ENCODE peak calls at places on chromosomes 3 and 15, in seven cellular contexts. Q, M, E, X, B, N and A are unnamed samples.

GRCh38 chr15:95996494-95996893 is 334.0 kb upstream of the NR2F2 start:
- DNase-seq in N (no peak), M (no peak), X (no peak), E (no peak), B (no peak), Q (no peak), A (no peak)

GRCh38 chr15:52163321-52164190 is 27.6 kb downstream of the GNB5 start:
- DNase-seq in M (no peak), N (no peak), X (no peak), Q (no peak), E (peak; percentile 77), B (no peak), A (peak; percentile 77)

GRCh38 chr15:44726568-44727461 is 9.5 kb upstream of the TRIM69 start:
- DNase-seq in Q (peak; percentile 94), E (peak; percentile 96), N (peak; percentile 92), B (peak; percentile 82), M (peak; percentile 95), X (no peak), A (no peak)

GRCh38 chr3:136891934-136892855 is 30.2 kb downstream of the NCK1 start:
- DNase-seq in E (no peak), Q (no peak), X (no peak), N (no peak), B (no peak), M (no peak), A (no peak)

GRCh38 chr3:14306167-14306566 is 96.2 kb upstream of the SLC6A6 start:
- DNase-seq in N (no peak), Q (no peak), M (no peak), B (no peak), E (no peak), X (no peak), A (no peak)

GRCh38 chr3:46845397-46845859 is 17.8 kb downstream of the MYL3 start:
- DNase-seq in M (peak; percentile 91), X (peak; percentile 32), N (peak; percentile 25), E (no peak), Q (peak; percentile 62), B (peak; percentile 82), A (peak; percentile 53)

GRCh38 chr3:168063122-168063521 is 32.6 kb downstream of the GOLIM4 start:
- DNase-seq in E (no peak), B (no peak), N (no peak), M (no peak), Q (no peak), X (no peak), A (no peak)

GRCh38 chr15:100570282-100570681 is 31.7 kb downstream of the LINS1 start:
- DNase-seq in E (no peak), B (no peak), N (no peak), M (peak; percentile 28), X (no peak), Q (peak; percentile 5), A (no peak)

GRCh38 chr15:62142736-62143135 is 22.3 kb downstream of the C2CD4B start:
- DNase-seq in Q (no peak), B (no peak), X (no peak), N (peak; percentile 38), M (no peak), E (no peak), A (no peak)

GRCh38 chr15:91469627-91470567 is 369.8 kb downstream of the SV2B start:
- DNase-seq in E (no peak), B (no peak), M (no peak), X (no peak), Q (no peak), N (no peak), A (no peak)

GRCh38 chr15:91473894-91474293 is 373.8 kb downstream of the SV2B start:
- DNase-seq in N (no peak), B (no peak), X (no peak), M (no peak), E (no peak), Q (peak; percentile 81), A (no peak)

GRCh38 chr15:91471410-91471993 is 371.4 kb downstream of the SV2B start:
- DNase-seq in X (no peak), E (no peak), Q (peak; percentile 92), N (no peak), M (no peak), B (no peak), A (no peak)

GRCh38 chr15:91468861-91469260 is 368.8 kb downstream of the SV2B start:
- DNase-seq in Q (no peak), N (no peak), M (no peak), E (no peak), B (no peak), X (no peak), A (peak; percentile 26)

DNA sequence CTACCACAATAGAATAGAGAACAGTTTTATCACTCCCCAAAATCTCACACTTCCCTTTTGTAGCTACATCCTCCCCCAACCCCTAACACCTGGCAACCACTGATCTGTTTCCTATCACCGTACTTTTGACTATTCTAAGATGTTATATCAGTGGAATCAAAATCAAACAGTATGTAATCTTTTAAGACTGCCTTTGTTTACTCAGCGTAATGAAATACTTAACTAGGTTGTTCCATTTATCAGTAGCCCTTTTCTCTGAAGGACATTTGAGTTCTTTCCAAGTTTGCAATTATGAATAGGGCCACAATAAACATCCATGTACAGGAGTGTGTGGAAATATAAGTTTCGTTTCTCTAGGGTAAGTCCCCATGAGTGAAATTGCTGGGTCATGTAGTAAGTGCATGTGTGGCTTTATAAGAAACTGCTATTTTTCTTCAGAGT is 372.3 kb downstream of the SV2B start:
- DNase-seq in Q (peak; percentile 18), E (no peak), N (no peak), B (no peak), M (no peak), X (no peak), A (no peak)
- H2AFZ ChIP-seq in Q (no peak overlapping the region), E (no peak overlapping the region), N (no peak overlapping the region), B (no peak overlapping the region), M (no peak overlapping the region), X (no peak overlapping the region), A (no peak overlapping the region)

DNA sequence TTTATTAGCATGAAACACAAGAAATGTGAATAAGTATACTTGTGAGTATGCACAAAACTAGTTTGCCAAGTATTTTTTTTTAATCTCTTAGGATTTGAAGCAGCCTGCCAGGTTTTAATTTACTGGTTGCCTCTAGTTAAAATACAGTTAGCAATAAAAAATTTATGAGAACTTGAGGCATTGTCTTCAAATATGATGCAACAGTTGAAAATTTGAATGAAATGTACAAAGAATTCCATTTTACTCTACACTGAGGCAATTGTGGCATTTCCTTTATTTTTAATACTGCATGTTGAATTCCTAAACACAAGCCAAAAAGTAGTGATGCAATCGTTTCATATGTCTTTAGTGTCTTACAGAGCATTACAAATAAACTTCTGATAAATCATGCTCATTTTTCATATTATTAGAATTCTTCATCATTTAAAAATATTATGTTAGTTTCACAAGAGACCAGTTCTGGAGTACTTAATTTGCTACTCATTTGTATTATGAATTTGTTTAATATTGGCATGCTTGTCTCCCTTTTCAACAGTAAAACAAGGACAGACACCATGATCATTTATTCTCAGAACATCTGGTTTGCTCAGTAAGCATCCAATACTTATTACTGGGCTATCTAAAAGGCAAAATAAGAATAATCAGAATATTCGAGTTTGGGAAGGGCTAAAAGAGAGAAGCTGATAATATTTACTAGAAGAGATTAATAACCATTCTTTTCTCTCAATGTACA is 124.9 kb upstream of the PTX3 start:
- DNase-seq in B (no peak), X (no peak), E (no peak), Q (peak; percentile 94), M (peak; percentile 88), N (peak; percentile 93), A (no peak)
- H2AFZ ChIP-seq in B (no peak overlapping the region), X (no peak overlapping the region), E (no peak overlapping the region), Q (no peak overlapping the region), M (no peak overlapping the region), N (no peak overlapping the region), A (no peak overlapping the region)

GRCh38 chr3:195549931-195550519 is 6.9 kb upstream of the PPP1R2 start:
- DNase-seq in M (no peak), E (no peak), Q (no peak), X (no peak), B (no peak), N (no peak), A (no peak)
- H2AFZ ChIP-seq in M (no peak overlapping the region), E (peak overlapping the region; percentile 10), Q (no peak overlapping the region), X (no peak overlapping the region), B (no peak overlapping the region), N (no peak overlapping the region), A (no peak overlapping the region)

DNA sequence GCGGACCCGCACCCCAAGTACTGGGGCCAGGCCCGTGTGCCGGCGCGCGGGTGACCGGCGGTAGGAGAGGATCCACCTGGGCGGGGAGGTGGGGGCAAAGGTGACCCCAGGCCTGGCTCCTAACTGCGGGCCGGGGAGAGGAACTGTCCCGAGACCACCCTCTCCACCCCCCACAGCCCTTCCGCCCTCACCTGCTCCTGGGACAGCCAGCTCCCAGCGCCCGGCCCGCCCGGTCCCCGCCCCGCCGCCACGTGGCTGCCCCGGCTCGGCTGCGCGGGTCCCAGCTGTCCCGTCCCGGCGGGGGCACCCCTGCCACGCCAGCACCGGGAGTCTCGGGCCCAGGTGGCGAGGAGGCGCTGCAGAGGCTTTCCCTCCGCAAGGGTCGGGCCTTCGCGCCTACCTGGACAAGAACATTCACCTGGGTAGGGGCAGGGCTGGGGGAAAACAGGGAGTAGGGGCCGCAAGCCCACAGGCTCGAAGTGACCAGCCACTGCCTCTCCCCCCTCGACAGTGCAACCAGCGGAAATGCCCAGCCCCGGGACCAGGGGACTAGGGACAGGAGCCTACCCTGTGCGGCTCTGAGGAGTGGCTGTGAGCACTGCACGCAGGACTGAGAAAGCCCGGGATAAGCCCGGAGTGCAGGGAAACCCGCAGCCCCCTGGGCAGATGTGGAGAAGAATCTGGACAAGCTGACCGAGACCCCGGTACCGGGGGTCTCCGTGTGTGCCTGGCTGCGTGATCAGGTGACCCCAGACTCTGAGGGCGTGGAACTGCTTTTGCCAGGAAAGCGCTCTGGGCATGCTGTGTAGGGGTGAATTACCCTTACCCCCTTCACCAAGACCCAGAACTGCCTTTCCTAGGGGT is at the start of gene SLC12A8:
- DNase-seq in M (peak; percentile 33), E (no peak), N (peak; percentile 7), B (peak; percentile 47), X (no peak), Q (no peak), A (peak; percentile 54)
- H2AFZ ChIP-seq in M (peak within 1 kb of the TSS; percentile 82), E (no peak within 1 kb of the TSS), N (peak within 1 kb of the TSS; percentile 98), B (peak within 1 kb of the TSS; percentile 99), X (peak within 1 kb of the TSS; percentile 95), Q (peak within 1 kb of the TSS; percentile 84), A (peak within 1 kb of the TSS; percentile 85)